ENCODE peak calls at places on chromosomes 2 and 18, in six cellular contexts. S is neuronal stem cell, T is IMR-90, G is mesendoderm, U is mesenchymal stem cell, W is H1. M is an unnamed sample.

GRCh38 chr2:105834931-105835330 is 90.2 kb downstream of the NCK2 start:
- DNase-seq in T (no peak), U (no peak), S (no peak), W (no peak), G (no peak), M (no peak)

GRCh38 chr2:45957533-45958227 is 306.2 kb downstream of the PRKCE start:
- DNase-seq in S (no peak), T (no peak), W (no peak), G (no peak), U (no peak), M (no peak)

GRCh38 chr2:127217470-127218325 is 2.4 kb downstream of the CYP27C1 start:
- DNase-seq in G (peak), W (no peak), T (no peak), S (no peak), U (peak), M (peak)

GRCh38 chr2:100895402-100895801 is 75.5 kb downstream of the NPAS2 start:
- DNase-seq in U (no peak), W (no peak), T (no peak), G (no peak), S (no peak), M (no peak)

GRCh38 chr18:23277399-23277798 is 142.1 kb downstream of the CABLES1 start:
- DNase-seq in U (no peak), T (no peak), G (no peak), S (no peak), W (no peak), M (no peak)

GRCh38 chr2:67277450-67277849 is 119.7 kb upstream of the ETAA1 start:
- DNase-seq in G (peak), T (no peak), S (no peak), W (no peak), U (no peak), M (peak)

GRCh38 chr2:46170611-46171385 is 126.4 kb upstream of the EPAS1 start:
- DNase-seq in W (no peak), S (no peak), G (no peak), U (no peak), T (no peak), M (no peak)

GRCh38 chr2:226548706-226549105 is 250.9 kb downstream of the IRS1 start:
- DNase-seq in U (no peak), S (no peak), T (peak), W (no peak), G (no peak), M (no peak)

GRCh38 chr18:13379062-13379800 is 160.7 kb downstream of the LDLRAD4 start:
- DNase-seq in U (no peak), W (no peak), T (no peak), G (no peak), S (no peak), M (no peak)

GRCh38 chr2:44833123-44834069 is 108.1 kb upstream of the SIX3 start:
- DNase-seq in U (no peak), G (no peak), T (peak), S (no peak), W (no peak), M (no peak)

GRCh38 chr2:19536136-19536535 is 177.7 kb upstream of the OSR1 start:
- DNase-seq in U (peak), G (peak), W (no peak), T (no peak), S (peak), M (no peak)

GRCh38 chr2:197145471-197146056 is 165.0 kb downstream of the ANKRD44 start:
- DNase-seq in T (no peak), S (no peak), U (no peak), W (no peak), G (no peak), M (no peak)

GRCh38 chr18:48597671-48598070 is 58.8 kb downstream of the CTIF start:
- DNase-seq in T (no peak), U (no peak), S (no peak), W (no peak), G (no peak), M (no peak)

GRCh38 chr2:199278099-199278498 is 179.6 kb downstream of the SATB2 start:
- DNase-seq in G (peak), U (no peak), S (no peak), T (peak), W (no peak), M (no peak)

GRCh38 chr18:23964282-23965238 is 50.0 kb upstream of the TTC39C start:
- DNase-seq in S (no peak), T (no peak), W (peak), U (no peak), G (peak), M (no peak)

GRCh38 chr2:16900405-16901025 is 234.9 kb upstream of the CYRIA start:
- DNase-seq in W (peak), T (no peak), U (no peak), S (peak), G (peak), M (peak)

GRCh38 chr2:31511376-31511775 is 69.4 kb downstream of the SRD5A2 start:
- DNase-seq in G (no peak), S (no peak), T (no peak), W (no peak), U (no peak), M (no peak)

GRCh38 chr2:240287496-240288086 is 147.1 kb upstream of the OTOS start:
- DNase-seq in G (no peak), U (no peak), T (no peak), S (no peak), W (peak), M (peak)

GRCh38 chr2:27025861-27026851 is 6.6 kb upstream of the TMEM214 start:
- DNase-seq in W (no peak), T (no peak), G (no peak), S (no peak), U (no peak), M (no peak)

GRCh38 chr2:11746376-11746806 is at the start of gene LPIN1:
- DNase-seq in G (peak), U (peak), S (peak), T (peak), W (peak), M (peak)

GRCh38 chr2:201358684-201359083 is 1.5 kb upstream of the FLACC1 start:
- DNase-seq in W (no peak), S (no peak), U (peak), G (peak), T (peak), M (no peak)

GRCh38 chr18:2325308-2325849 is 245.9 kb downstream of the METTL4 start:
- DNase-seq in U (peak), W (no peak), T (peak), S (no peak), G (peak), M (no peak)

GRCh38 chr2:237866119-237866621 is 6.7 kb downstream of the RAMP1 start:
- DNase-seq in T (peak), S (no peak), U (peak), G (no peak), W (no peak), M (no peak)

GRCh38 chr2:227228061-227228667 is 63.7 kb downstream of the COL4A3 start:
- DNase-seq in G (no peak), U (no peak), W (no peak), T (no peak), S (no peak), M (no peak)

GRCh38 chr2:178225011-178225817 is 30.9 kb downstream of the OSBPL6 start:
- DNase-seq in W (no peak), T (peak), G (no peak), S (no peak), U (peak), M (no peak)

GRCh38 chr2:27021253-27021801 is 11.4 kb upstream of the TMEM214 start:
- DNase-seq in S (no peak), W (no peak), U (peak), T (no peak), G (no peak), M (no peak)

GRCh38 chr2:203340791-203341487 is 12.7 kb downstream of the ABI2 start:
- DNase-seq in U (peak), G (peak), W (no peak), S (peak), T (peak), M (peak)

GRCh38 chr2:151976945-151977353 is 121.9 kb downstream of the CACNB4 start:
- DNase-seq in S (no peak), G (no peak), T (no peak), U (no peak), W (no peak), M (no peak)

GRCh38 chr2:111122631-111123421 is 2.1 kb downstream of the BCL2L11 start:
- DNase-seq in U (peak), S (peak), T (peak), G (peak), W (peak), M (peak)

GRCh38 chr2:27262379-27263286 is at the start of gene SLC30A3:
- DNase-seq in S (peak), W (peak), G (no peak), T (no peak), U (peak), M (peak)

GRCh38 chr18:45107425-45107824 is 426.7 kb downstream of the SETBP1 start:
- DNase-seq in T (peak), W (no peak), S (no peak), G (no peak), U (no peak), M (no peak)

GRCh38 chr2:10185046-10185445 is 62.5 kb downstream of the RRM2 start:
- DNase-seq in T (no peak), W (no peak), U (no peak), G (no peak), S (no peak), M (no peak)

GRCh38 chr2:138919336-138919735 is 139.1 kb upstream of the NXPH2 start:
- DNase-seq in T (no peak), U (no peak), W (no peak), S (no peak), G (no peak), M (no peak)

GRCh38 chr18:58624011-58624410 is 4.9 kb downstream of the ALPK2 start:
- DNase-seq in T (no peak), U (no peak), G (no peak), S (no peak), W (no peak), M (no peak)
- H2BK15ac ChIP-seq in T (no peak), U (no peak), G (no peak), S (no peak), W (no peak), M (no peak)

DNA sequence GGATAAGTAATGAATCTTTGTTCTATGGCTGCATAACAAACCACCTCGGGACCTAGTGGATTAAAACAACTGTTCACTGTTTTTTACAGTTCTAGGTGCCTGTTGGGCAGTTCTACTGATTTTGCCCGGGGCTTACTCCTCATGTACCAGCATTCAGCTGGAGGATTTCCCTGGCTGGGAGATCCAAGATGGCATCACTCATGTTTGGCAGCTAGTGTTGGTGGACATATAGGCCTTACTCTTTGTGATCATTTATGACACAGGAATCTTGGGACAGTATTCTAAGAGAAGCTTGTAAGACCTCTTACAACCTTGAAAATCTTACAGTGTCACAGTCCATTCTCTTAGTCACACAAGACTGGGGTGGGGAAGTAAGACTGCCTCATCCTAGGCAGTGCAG is 4.6 kb downstream of the MARCHF7 start:
- DNase-seq in T (no peak), U (no peak), G (no peak), S (no peak), W (no peak), M (no peak)
- H2BK15ac ChIP-seq in T (no peak), U (no peak), G (no peak), S (no peak), W (no peak), M (no peak)

DNA sequence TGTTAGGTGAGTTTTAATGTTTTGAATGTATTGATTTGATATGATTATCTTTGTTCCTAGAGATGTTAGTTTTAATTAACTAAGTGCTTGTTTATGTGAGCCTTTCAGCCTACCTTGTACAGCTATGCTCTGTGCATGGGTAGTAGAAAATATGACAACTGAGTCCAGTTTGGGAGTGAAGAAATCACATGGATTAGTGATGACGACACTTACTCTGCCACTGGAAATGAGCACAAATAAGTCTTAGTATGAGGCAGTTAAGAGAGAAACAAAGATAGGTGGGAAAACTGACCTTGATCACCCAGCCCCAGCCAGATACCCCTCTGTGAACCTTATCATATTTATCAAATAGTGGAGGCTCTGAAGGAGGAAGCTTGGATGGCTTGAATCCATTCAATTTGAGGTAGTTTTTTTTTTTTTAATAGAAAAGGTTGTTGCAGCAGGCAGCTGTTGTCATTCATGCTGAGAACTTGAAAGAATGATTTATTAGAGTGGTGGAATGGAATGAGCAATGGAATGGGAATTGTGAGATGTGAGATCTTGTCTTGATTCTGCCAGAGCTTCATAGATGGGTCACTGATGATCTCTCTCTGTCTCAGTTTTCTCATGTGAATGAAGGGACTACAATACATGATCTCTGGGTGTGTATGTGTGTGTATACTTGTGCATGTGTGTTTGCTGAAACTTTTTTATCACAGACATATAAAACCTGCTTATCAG is 96.4 kb downstream of the MAP3K20 start:
- DNase-seq in U (no peak), T (peak), G (no peak), W (no peak), S (no peak), M (no peak)
- H2BK15ac ChIP-seq in U (no peak), T (peak), G (no peak), W (no peak), S (no peak), M (no peak)

DNA sequence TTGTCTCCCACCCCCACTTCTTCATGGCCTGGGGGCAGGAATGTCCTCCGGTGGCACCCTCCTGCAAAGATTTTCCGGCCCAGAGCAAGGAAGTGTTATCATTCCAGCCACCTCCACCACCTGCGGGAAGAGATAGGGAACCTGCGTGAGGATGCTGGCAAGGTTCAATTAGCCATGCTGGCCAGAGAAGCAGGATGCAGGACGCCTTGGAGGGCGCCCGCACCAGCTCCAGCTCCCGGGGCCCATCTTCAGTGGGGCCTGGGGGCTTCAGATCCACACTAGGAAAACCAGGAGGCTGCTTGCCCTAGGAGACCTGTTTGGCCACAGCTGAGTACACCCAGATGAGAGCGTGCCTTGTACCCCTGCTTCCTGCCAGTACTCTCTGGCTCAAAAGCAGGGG is 113.7 kb downstream of the CLIP4 start:
- DNase-seq in U (no peak), G (no peak), T (no peak), S (no peak), W (no peak), M (no peak)
- H2BK15ac ChIP-seq in U (no peak), G (no peak), T (no peak), S (no peak), W (no peak), M (no peak)

GRCh38 chr2:96663829-96664228 is 21.3 kb downstream of the FER1L5 start:
- DNase-seq in T (no peak), G (no peak), W (no peak), S (no peak), U (no peak), M (no peak)
- H2BK15ac ChIP-seq in T (no peak), G (no peak), W (no peak), S (no peak), U (peak), M (no peak)

M was measured in H9.